ENCODE peak calls at places on chromosomes 3 and 15, in six cellular contexts. S, K, D, H, L and Z are unnamed samples.

GRCh38 chr15:83012038-83012490 is 625 bp upstream of the C15orf40 start:
- DNase-seq in D (no peak), L (no peak), K (no peak), S (no peak), H (no peak), Z (no peak)

GRCh38 chr3:161444678-161445077 is 51.9 kb upstream of the OTOL1 start:
- DNase-seq in L (no peak), H (no peak), D (no peak), K (no peak), S (no peak), Z (no peak)

GRCh38 chr15:71543413-71543812 is 266.9 kb upstream of the NR2E3 start:
- DNase-seq in H (no peak), L (no peak), K (no peak), D (no peak), S (no peak), Z (peak; percentile 37)

GRCh38 chr15:33915571-33916407 is 52.5 kb upstream of the CHRM5 start:
- DNase-seq in H (no peak), D (no peak), S (no peak), L (no peak), K (peak; percentile 66), Z (no peak)

GRCh38 chr3:17140670-17141505 is 256.1 kb downstream of the PLCL2 start:
- DNase-seq in H (no peak), K (no peak), D (no peak), L (no peak), S (no peak), Z (no peak)

GRCh38 chr3:135499426-135499825 is 466.1 kb upstream of the PPP2R3A start:
- DNase-seq in L (no peak), S (no peak), H (no peak), K (no peak), D (no peak), Z (no peak)

GRCh38 chr3:12287727-12288465 is 974 bp upstream of the PPARG start:
- DNase-seq in D (no peak), S (peak; percentile 49), L (no peak), K (peak; percentile 54), H (no peak), Z (no peak)

GRCh38 chr3:57078366-57079220 is 18.1 kb downstream of the SPATA12 start:
- DNase-seq in D (no peak), H (peak; percentile 91), L (peak; percentile 68), K (peak; percentile 66), S (peak; percentile 32), Z (no peak)

GRCh38 chr3:127427169-127427655 is 139.4 kb upstream of the PRR20G start:
- DNase-seq in H (peak; percentile 43), S (no peak), K (no peak), L (no peak), D (no peak), Z (no peak)

GRCh38 chr3:23889401-23889800 is 27.4 kb downstream of the NKIRAS1 start:
- DNase-seq in S (no peak), K (no peak), L (no peak), D (no peak), H (no peak), Z (no peak)

GRCh38 chr3:3172627-3173026 is 6.9 kb downstream of the CRBN start:
- DNase-seq in S (no peak), L (no peak), H (no peak), K (no peak), D (no peak), Z (no peak)
- H3K36me3 ChIP-seq in S (no peaks in the 10 kb centered on the region), L (no peaks in the 10 kb centered on the region), H (peaks cover 63% of the 10 kb centered on the region), K (no peaks in the 10 kb centered on the region), D (peaks cover 9% of the 10 kb centered on the region), Z (peaks cover 41% of the 10 kb centered on the region)

GRCh38 chr3:21390856-21391255 is 360.2 kb downstream of the ZNF385D start:
- DNase-seq in H (no peak), K (no peak), S (no peak), L (no peak), D (no peak), Z (no peak)
- H3K9me3 ChIP-seq in H (no peaks in the 10 kb centered on the region), K (no peaks in the 10 kb centered on the region), S (no peaks in the 10 kb centered on the region), L (no peaks in the 10 kb centered on the region), D (no peaks in the 10 kb centered on the region), Z (no peaks in the 10 kb centered on the region)

DNA sequence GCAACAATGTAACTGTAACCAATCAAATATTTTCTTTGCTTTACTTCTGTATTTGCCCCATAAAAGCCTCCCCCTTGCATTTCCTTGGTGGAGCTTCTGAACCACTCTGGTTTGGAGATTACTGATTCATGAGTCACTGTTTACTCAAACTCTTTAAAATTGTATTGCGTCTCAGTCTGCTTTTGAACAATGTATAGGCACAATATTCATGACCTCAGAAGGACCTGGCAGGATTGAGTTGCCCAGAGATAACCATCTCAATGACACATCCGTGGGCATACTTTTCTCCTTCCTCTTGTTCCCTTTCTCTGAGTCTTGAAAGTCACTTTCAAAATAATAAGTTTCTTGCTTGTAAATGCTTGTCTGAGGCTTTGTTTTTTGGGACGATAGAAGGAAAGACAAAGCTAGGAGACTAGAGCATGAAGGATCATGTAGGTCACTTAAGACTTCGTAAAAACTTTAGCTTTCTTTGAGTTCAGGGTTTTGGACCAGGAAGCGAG is 57.1 kb upstream of the POU1F1 start:
- DNase-seq in H (no peak), K (no peak), L (no peak), D (no peak), S (no peak), Z (no peak)
- TF ChIP-seq EP300 in H (no peak), K (no peak), L (no peak), D (no peak), S (no peak), Z (no peak)

DNA sequence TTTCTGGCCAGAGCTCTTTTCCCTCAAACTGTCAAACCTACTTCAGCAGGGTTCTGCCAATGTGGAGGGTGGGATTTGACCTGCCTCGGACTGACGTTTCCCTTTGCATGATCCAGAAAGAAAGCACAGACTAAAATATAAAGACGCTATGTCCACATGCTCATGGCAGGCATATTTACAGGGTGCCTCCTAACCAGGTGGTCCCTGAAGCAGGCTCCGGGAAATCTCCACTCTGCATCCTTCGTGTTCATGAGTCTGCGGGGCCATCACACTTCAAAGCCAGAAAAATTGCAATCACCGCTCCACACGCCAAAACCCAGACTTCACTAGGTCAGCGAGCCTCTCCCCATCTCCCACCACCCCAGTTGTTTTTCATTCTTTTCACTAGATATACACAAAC is 143.3 kb upstream of the IGF1R start:
- DNase-seq in L (no peak), S (no peak), K (no peak), D (no peak), H (no peak), Z (no peak)
- H3K36me3 ChIP-seq in L (no peaks in the 10 kb centered on the region), S (no peaks in the 10 kb centered on the region), K (no peaks in the 10 kb centered on the region), D (no peaks in the 10 kb centered on the region), H (no peaks in the 10 kb centered on the region), Z (no peaks in the 10 kb centered on the region)

GRCh38 chr15:49122541-49123062 is 32.8 kb downstream of the COPS2 start:
- DNase-seq in D (no peak), S (no peak), H (no peak), L (no peak), K (no peak), Z (no peak)

GRCh38 chr15:49121901-49122300 is 33.5 kb downstream of the COPS2 start:
- DNase-seq in L (no peak), D (no peak), K (no peak), S (no peak), H (no peak), Z (no peak)

DNA sequence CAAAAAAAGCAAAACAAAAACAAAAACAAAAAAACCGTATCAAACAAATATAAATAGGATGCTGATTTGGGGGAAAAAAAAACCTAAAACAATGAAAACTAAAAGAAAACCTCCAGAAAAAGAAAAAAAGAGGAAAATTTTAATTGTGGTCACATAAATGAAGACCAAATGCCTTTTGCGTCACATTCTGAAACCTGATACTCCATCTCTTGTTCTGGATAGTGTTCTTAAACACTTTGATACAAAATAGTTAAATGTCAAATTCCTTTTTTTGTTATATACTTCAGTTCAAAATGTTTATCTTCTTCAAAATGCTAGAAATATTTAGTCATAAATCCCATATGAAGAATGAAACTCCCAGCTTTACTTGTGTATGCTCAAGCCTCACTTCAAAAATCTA is 31.0 kb downstream of the COPS2 start:
- DNase-seq in K (no peak), S (no peak), D (no peak), H (no peak), L (no peak), Z (no peak)
- H3K9me3 ChIP-seq in K (no peaks in the 10 kb centered on the region), S (no peaks in the 10 kb centered on the region), D (no peaks in the 10 kb centered on the region), H (no peaks in the 10 kb centered on the region), L (no peaks in the 10 kb centered on the region), Z (no peaks in the 10 kb centered on the region)

DNA sequence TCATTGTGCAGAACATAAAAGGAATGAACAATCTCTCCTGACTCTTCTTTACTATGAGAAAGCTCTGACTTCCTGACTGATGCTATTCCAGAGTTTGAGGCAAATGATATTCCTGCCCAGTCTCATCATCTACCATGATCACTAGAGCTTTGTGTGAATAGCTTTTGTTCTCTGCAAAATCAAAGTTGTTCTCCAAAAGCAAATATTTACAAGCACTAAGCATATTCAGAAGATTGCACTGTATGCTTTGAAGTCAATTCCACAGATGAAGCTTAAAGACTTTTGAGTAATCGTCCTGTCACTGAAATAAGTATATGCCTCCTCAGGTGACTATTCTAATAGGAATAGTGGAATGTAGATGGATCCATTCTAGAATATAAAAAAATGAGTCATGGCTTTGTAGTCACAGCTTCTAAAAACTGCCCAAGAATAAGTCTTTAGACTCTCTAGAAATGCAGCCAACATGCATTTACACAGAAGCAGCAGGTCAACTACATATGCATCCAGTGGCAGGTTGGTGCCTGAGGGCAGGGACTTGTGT is 34.6 kb downstream of the TNFAIP8L3 start:
- DNase-seq in D (no peak), K (no peak), H (no peak), S (no peak), L (no peak), Z (no peak)
- TF ChIP-seq EP300 in D (no peak), K (no peak), H (no peak), S (no peak), L (no peak), Z (no peak)